ENCODE peak calls at places on chromosomes 11 and 22, in five cellular contexts. Y, P, W, M and A are unnamed samples.

GRCh38 chr11:44777537-44778199 is 50.9 kb downstream of the TSPAN18 start:
- DNase-seq in M (no peak), Y (no peak), W (no peak), P (no peak), A (no peak)

GRCh38 chr11:117220999-117221774 is 10.7 kb downstream of the PCSK7 start:
- DNase-seq in P (no peak), Y (no peak), W (no peak), M (no peak), A (no peak)

GRCh38 chr11:46534713-46535112 is 59.1 kb downstream of the AMBRA1 start:
- DNase-seq in M (no peak), W (no peak), P (no peak), Y (no peak), A (no peak)

GRCh38 chr11:10355257-10355661 is 50.4 kb downstream of the ADM start:
- DNase-seq in Y (no peak), M (no peak), W (no peak), P (no peak), A (no peak)

GRCh38 chr11:119438599-119438998 is 15.6 kb upstream of the THY1 start:
- DNase-seq in W (no peak), Y (no peak), P (no peak), M (no peak), A (no peak)

GRCh38 chr22:17772963-17773605 is 1.2 kb downstream of the BID start:
- DNase-seq in M (no peak), P (no peak), W (no peak), Y (no peak), A (no peak)

GRCh38 chr11:74450318-74450717 is 17.0 kb downstream of the KCNE3 start:
- DNase-seq in Y (no peak), M (no peak), W (no peak), P (no peak), A (no peak)

GRCh38 chr11:67605231-67606011 is 1.3 kb upstream of the NDUFV1 start:
- DNase-seq in Y (no peak), M (no peak), P (no peak), W (no peak), A (no peak)

GRCh38 chr11:118662401-118663271 is 16.8 kb downstream of the TREH start:
- DNase-seq in W (peak; percentile 84), Y (no peak), P (no peak), M (no peak), A (no peak)

GRCh38 chr11:1305558-1306056 is 3.8 kb downstream of the TOLLIP start:
- DNase-seq in M (peak; percentile 12), Y (no peak), W (no peak), P (no peak), A (no peak)

GRCh38 chr22:40183029-40183581 is 5.4 kb downstream of the TNRC6B start:
- DNase-seq in Y (no peak), P (no peak), W (peak; percentile 77), M (no peak), A (peak; percentile 41)

GRCh38 chr11:2571598-2572281 is 126.9 kb downstream of the KCNQ1 start:
- DNase-seq in P (no peak), M (no peak), W (no peak), Y (no peak), A (no peak)

GRCh38 chr11:2271077-2271326 is 614 bp upstream of the ASCL2 start:
- DNase-seq in P (peak; percentile 47), Y (no peak), M (no peak), W (no peak), A (peak; percentile 48)

GRCh38 chr22:49659924-49660315 is 167.8 kb downstream of the BRD1 start:
- DNase-seq in W (no peak), P (no peak), Y (no peak), M (no peak), A (no peak)

GRCh38 chr11:46315033-46315738 is 32.1 kb upstream of the DGKZ start:
- DNase-seq in P (peak; percentile 85), W (peak; percentile 93), M (peak; percentile 94), Y (peak; percentile 64), A (peak; percentile 90)

GRCh38 chr11:7056828-7057513 is 31.8 kb upstream of the RBMXL2 start:
- DNase-seq in W (no peak), Y (no peak), M (no peak), P (no peak), A (no peak)

GRCh38 chr11:26231252-26231661 is 100.7 kb upstream of the ANO3 start:
- DNase-seq in W (no peak), Y (no peak), P (no peak), M (no peak), A (no peak)

GRCh38 chr11:76602431-76602861 is 68.1 kb downstream of the LRRC32 start:
- DNase-seq in Y (no peak), W (no peak), P (no peak), M (peak; percentile 86), A (no peak)

GRCh38 chr22:36352775-36353507 is 34.8 kb downstream of the MYH9 start:
- DNase-seq in W (no peak), M (no peak), P (no peak), Y (no peak), A (peak; percentile 91)

GRCh38 chr22:47550524-47551437 is 788.3 kb downstream of the TBC1D22A start:
- DNase-seq in M (no peak), W (no peak), P (no peak), Y (no peak), A (no peak)

GRCh38 chr11:95829580-95830259 is 39.4 kb downstream of the CEP57 start:
- DNase-seq in Y (no peak), W (no peak), M (no peak), P (no peak), A (no peak)

GRCh38 chr11:13289081-13289480 is 11.5 kb downstream of the BMAL1 start:
- DNase-seq in W (peak; percentile 63), Y (no peak), M (peak; percentile 38), P (no peak), A (no peak)

GRCh38 chr11:44860967-44861828 is 89.5 kb downstream of the TP53I11 start:
- DNase-seq in M (no peak), W (no peak), P (no peak), Y (no peak), A (no peak)

GRCh38 chr11:21472256-21472655 is 720.6 kb upstream of the ANO5 start:
- DNase-seq in P (no peak), Y (no peak), M (no peak), W (no peak), A (no peak)

GRCh38 chr11:119433369-119433749 is 10.4 kb upstream of the THY1 start:
- DNase-seq in M (no peak), W (no peak), P (no peak), Y (no peak), A (no peak)

GRCh38 chr11:68014157-68014965 is 4.2 kb downstream of the ALDH3B1 start:
- DNase-seq in W (no peak), M (no peak), P (no peak), Y (no peak), A (no peak)

GRCh38 chr22:35987487-35987886 is 41.1 kb downstream of the RBFOX2 start:
- DNase-seq in W (no peak), P (no peak), M (peak; percentile 18), Y (no peak), A (no peak)

GRCh38 chr11:109911488-109911887 is 181.7 kb upstream of the ZC3H12C start:
- DNase-seq in Y (no peak), W (no peak), M (no peak), P (no peak), A (no peak)

GRCh38 chr11:26974068-26974790 is 19.7 kb upstream of the FIBIN start:
- DNase-seq in Y (no peak), M (no peak), P (no peak), W (no peak), A (no peak)

GRCh38 chr11:114163231-114163631 is 103.7 kb downstream of the ZBTB16 start:
- DNase-seq in W (no peak), M (no peak), Y (no peak), P (no peak), A (no peak)

GRCh38 chr11:115488945-115489344 is 15.3 kb downstream of the CADM1 start:
- DNase-seq in W (no peak), M (no peak), P (no peak), Y (no peak), A (no peak)

GRCh38 chr11:96361778-96362177 is 18.8 kb upstream of the MAML2 start:
- DNase-seq in P (no peak), M (no peak), Y (no peak), W (no peak), A (no peak)

GRCh38 chr11:86672007-86672621 is at the start of gene ME3:
- DNase-seq in Y (peak; percentile 7), W (peak; percentile 54), P (peak; percentile 69), M (peak; percentile 77), A (peak; percentile 63)